ENCODE peak calls at places on chromosomes 12 and 14, in ten cellular contexts. F, X, N, L, D, U, W, S, A and H are unnamed samples.

GRCh38 chr12:102023343-102023930 is 38.4 kb downstream of the WASHC3 start:
- DNase-seq in U (no peak), D (no peak), A (no peak), S (no peak), X (no peak), L (peak; percentile 28), N (no peak), W (no peak), F (peak; percentile 46), H (no peak)

GRCh38 chr12:125678589-125678993 is 613.4 kb downstream of the AACS start:
- DNase-seq in U (no peak), X (no peak), S (no peak), F (no peak), A (no peak), L (no peak), D (no peak), N (no peak), W (no peak), H (no peak)

GRCh38 chr14:100374891-100375272 is 51.7 kb downstream of the SLC25A47 start:
- DNase-seq in A (no peak), X (no peak), S (no peak), N (no peak), U (no peak), D (no peak), F (no peak), L (peak; percentile 76), W (no peak), H (no peak)

GRCh38 chr12:105227879-105228278 is 8.1 kb downstream of the APPL2 start:
- DNase-seq in S (no peak), W (no peak), X (no peak), D (no peak), L (peak; percentile 62), A (no peak), F (no peak), N (no peak), U (no peak), H (no peak)

GRCh38 chr12:15200703-15201102 is 20.5 kb downstream of the RERG start:
- DNase-seq in S (no peak), X (no peak), W (no peak), F (no peak), U (no peak), A (no peak), L (no peak), N (no peak), D (no peak), H (no peak)

GRCh38 chr12:93766802-93767523 is 89.8 kb downstream of the CRADD start:
- DNase-seq in A (no peak), F (peak; percentile 92), S (no peak), U (no peak), D (peak; percentile 58), L (peak; percentile 86), N (no peak), W (no peak), X (no peak), H (no peak)

GRCh38 chr14:102857444-102857843 is 65.0 kb upstream of the AMN start:
- DNase-seq in W (no peak), X (no peak), S (no peak), L (no peak), D (no peak), N (no peak), A (no peak), F (no peak), U (no peak), H (no peak)

GRCh38 chr12:100753837-100754236 is 40.7 kb upstream of the ANO4 start:
- DNase-seq in U (no peak), F (no peak), X (no peak), L (peak; percentile 93), D (peak; percentile 98), N (no peak), A (no peak), S (no peak), W (no peak), H (no peak)

GRCh38 chr14:106844608-106845285 is 1318.4 kb downstream of the TMEM121 start:
- DNase-seq in L (peak; percentile 18), U (peak; percentile 93), N (no peak), A (peak; percentile 83), D (no peak), W (no peak), S (no peak), F (no peak), X (peak; percentile 85), H (no peak)

GRCh38 chr14:72907886-72908285 is 14.0 kb upstream of the DPF3 start:
- DNase-seq in W (no peak), L (peak; percentile 72), A (no peak), S (no peak), F (peak; percentile 49), N (no peak), U (no peak), D (peak; percentile 71), X (no peak), H (no peak)

GRCh38 chr14:99514552-99515300 is 33.5 kb downstream of the CCNK start:
- DNase-seq in D (no peak), N (no peak), X (no peak), A (peak; percentile 52), W (no peak), S (no peak), U (peak; percentile 71), L (no peak), F (no peak), H (no peak)

GRCh38 chr14:92997343-92998061 is 74.6 kb downstream of the CHGA start:
- DNase-seq in X (no peak), A (no peak), S (no peak), D (no peak), L (no peak), F (no peak), W (no peak), N (no peak), U (no peak), H (no peak)

GRCh38 chr12:122788387-122788786 is 14.0 kb downstream of the CCDC62 start:
- DNase-seq in F (peak; percentile 33), D (peak; percentile 57), X (no peak), U (no peak), W (no peak), S (no peak), L (peak; percentile 62), A (no peak), N (no peak), H (no peak)

GRCh38 chr12:130761537-130762318 is 45.6 kb upstream of the RIMBP2 start:
- DNase-seq in F (peak; percentile 61), S (no peak), X (peak; percentile 57), L (peak; percentile 42), A (no peak), N (no peak), D (peak; percentile 59), U (peak; percentile 75), W (peak; percentile 39), H (peak; percentile 58)

GRCh38 chr12:75759842-75760260 is 248.4 kb upstream of the KRR1 start:
- DNase-seq in N (no peak), A (no peak), U (no peak), S (no peak), L (peak; percentile 95), W (no peak), D (peak; percentile 97), F (peak; percentile 88), X (no peak), H (no peak)

GRCh38 chr14:103731481-103731880 is 15.9 kb downstream of the ZFYVE21 start:
- DNase-seq in S (no peak), N (no peak), X (no peak), A (no peak), D (no peak), F (no peak), W (no peak), L (no peak), U (peak; percentile 51), H (no peak)

DNA sequence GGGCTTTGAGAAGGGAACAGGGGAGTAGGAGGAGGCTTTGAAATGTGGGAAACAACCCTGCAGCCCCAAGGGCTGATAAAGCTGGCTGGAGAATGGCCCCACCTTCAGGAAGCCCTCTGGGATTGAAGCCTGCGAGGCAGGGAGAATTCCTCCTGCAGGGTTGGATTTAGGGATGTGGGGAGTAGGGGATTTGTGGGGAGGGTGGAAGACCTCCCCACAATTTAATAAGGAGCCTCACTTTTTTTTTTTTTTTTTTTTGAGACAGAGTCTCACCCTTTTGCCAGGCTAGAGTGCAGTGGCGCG is 88.8 kb upstream of the NCOR2 start:
- DNase-seq in D (no peak), L (no peak), S (no peak), N (no peak), X (no peak), A (no peak), U (no peak), F (no peak), W (no peak), H (no peak)
- TF ChIP-seq CTCF in D (no peak), L (peak; percentile 8), S (no peak), N (no peak), X (no peak), A (no peak), U (no peak), F (no peak), W (no peak), H (no peak)

GRCh38 chr14:91482278-91483023 is 27.7 kb downstream of the PPP4R3A start:
- DNase-seq in W (no peak), D (no peak), N (no peak), S (no peak), L (peak; percentile 59), U (no peak), A (no peak), F (peak; percentile 84), X (no peak), H (no peak)

GRCh38 chr14:91484744-91485143 is 25.4 kb downstream of the PPP4R3A start:
- DNase-seq in L (no peak), A (no peak), D (no peak), W (no peak), S (no peak), X (no peak), N (no peak), F (no peak), U (no peak), H (no peak)

DNA sequence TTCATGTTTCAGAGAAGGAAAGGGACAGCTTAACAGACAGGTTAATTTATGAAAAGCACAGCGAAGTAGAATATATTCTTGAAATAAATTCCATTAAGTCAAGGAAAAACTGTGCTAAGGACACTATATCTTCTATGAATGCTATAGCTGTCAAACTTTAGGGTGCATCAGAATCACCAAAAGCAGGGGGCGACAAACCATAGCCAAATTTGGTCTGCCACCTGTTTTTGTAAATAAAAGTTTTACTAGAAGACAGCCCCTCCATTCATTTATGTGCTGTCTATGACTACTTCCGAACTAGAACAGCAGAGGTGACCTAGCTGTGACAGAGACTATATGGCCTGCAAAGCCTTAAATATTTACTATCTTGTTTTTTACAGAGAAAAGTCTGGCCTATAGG is 25.9 kb downstream of the PPP4R3A start:
- DNase-seq in S (no peak), X (no peak), U (no peak), W (no peak), N (no peak), A (no peak), D (no peak), L (no peak), F (no peak), H (no peak)
- TF ChIP-seq CTCF in S (no peak), X (no peak), U (no peak), W (no peak), N (peak; percentile 12), A (no peak), D (no peak), L (peak; percentile 10), F (no peak), H (no peak)

GRCh38 chr12:54390668-54391551 is 6.4 kb upstream of the ZNF385A start:
- DNase-seq in S (no peak), X (peak; percentile 66), A (peak; percentile 63), N (no peak), D (peak; percentile 60), W (peak; percentile 49), L (no peak), F (no peak), U (peak; percentile 83), H (peak; percentile 71)
- TF ChIP-seq CTCF in S (no peak), X (no peak), A (no peak), N (peak; percentile 30), D (peak; percentile 66), W (peak; percentile 42), L (no peak), F (no peak), U (no peak), H (no peak)

GRCh38 chr12:107091989-107092641 is 1.2 kb downstream of the CRY1 start:
- DNase-seq in L (peak; percentile 96), U (no peak), X (no peak), N (no peak), S (no peak), A (no peak), D (peak; percentile 96), F (peak; percentile 95), W (peak; percentile 30), H (peak; percentile 60)
- TF ChIP-seq CTCF in L (peak; percentile 79), U (peak; percentile 64), X (peak; percentile 66), N (peak; percentile 57), S (peak; percentile 76), A (peak; percentile 70), D (peak; percentile 77), F (peak; percentile 88), W (peak; percentile 77), H (peak; percentile 72)